ENCODE peak calls at places on chromosome 22, in five cellular contexts. L is nucleus accumbens, E is LoVo, W is anterior cingulate cortex, U is MV-4-11. Z is an unnamed sample.
A peak's percentile ranks its signal among the peaks of the same experiment; 100 is the strongest.

GRCh38 chr22:19855504-19856409 is 1.1 kb upstream of the GNB1L start:
- DNase-seq in L (no peak), E (peak; percentile 60), W (no peak), U (peak; percentile 54), Z (no peak)

GRCh38 chr22:46328066-46328465 is 7.4 kb upstream of the TRMU start:
- DNase-seq in L (no peak), E (no peak), W (no peak), U (no peak), Z (no peak)

GRCh38 chr22:41380993-41381328 is 781 bp upstream of the TEF start:
- DNase-seq in L (no peak), E (peak; percentile 60), W (no peak), U (no peak), Z (no peak)

GRCh38 chr22:44920183-44920582 is 89.6 kb downstream of the PHF21B start:
- DNase-seq in L (no peak), E (no peak), W (no peak), U (no peak), Z (no peak)

GRCh38 chr22:38080847-38081635 is 2.9 kb downstream of the SLC16A8 start:
- DNase-seq in L (peak; percentile 34), E (no peak), W (no peak), U (no peak), Z (no peak)

GRCh38 chr22:41048791-41049717 is 43.3 kb upstream of the EP300 start:
- DNase-seq in L (no peak), E (no peak), W (no peak), U (peak; percentile 74), Z (peak; percentile 43)

GRCh38 chr22:20084547-20085413 is 4.7 kb downstream of the DGCR8 start:
- DNase-seq in L (no peak), E (no peak), W (no peak), U (no peak), Z (no peak)

GRCh38 chr22:29154364-29155048 is 51.2 kb upstream of the EMID1 start:
- DNase-seq in L (peak; percentile 72), E (peak; percentile 52), W (peak; percentile 33), U (peak; percentile 28), Z (peak; percentile 74)

GRCh38 chr22:24521791-24522245 is 26.7 kb downstream of the UPB1 start:
- DNase-seq in L (no peak), E (peak; percentile 69), W (no peak), U (peak; percentile 32), Z (peak; percentile 48)

GRCh38 chr22:17434856-17435255 is 65.6 kb downstream of the CECR2 start:
- DNase-seq in L (no peak), E (no peak), W (no peak), U (no peak), Z (no peak)

GRCh38 chr22:41563051-41563711 is 2.4 kb downstream of the CSDC2 start:
- DNase-seq in L (no peak), E (peak; percentile 54), W (no peak), U (no peak), Z (no peak)

GRCh38 chr22:41876675-41877074 is 38.2 kb downstream of the SHISA8 start:
- DNase-seq in L (no peak), E (no peak), W (no peak), U (no peak), Z (no peak)

GRCh38 chr22:46081831-46082210 is 68.5 kb upstream of the PPARA start:
- DNase-seq in L (no peak), E (no peak), W (no peak), U (no peak), Z (no peak)

GRCh38 chr22:33542153-33542552 is 378.1 kb downstream of the LARGE1 start:
- DNase-seq in L (no peak), E (no peak), W (no peak), U (no peak), Z (no peak)

GRCh38 chr22:28442951-28443876 is 236.4 kb downstream of the TTC28 start:
- DNase-seq in L (peak; percentile 49), E (no peak), W (peak; percentile 58), U (peak; percentile 57), Z (peak; percentile 48)

GRCh38 chr22:49564666-49565515 is 262.8 kb downstream of the BRD1 start:
- DNase-seq in L (no peak), E (no peak), W (no peak), U (no peak), Z (no peak)